ENCODE peak calls at places on chromosomes 12 and 14, in four cellular contexts. One of them, this sample, is unnamed.

GRCh38 chr14:23984891-23985607 is 3.7 kb upstream of the DHRS4L2 start:
- DNase-seq in stomach: peak; percentile 62
- DNase-seq in stimulated activated naive CD8-positive, alpha-beta T cell treated with anti-CD3 and anti-CD28 coated beads, Interleukin-15, Interleukin-2, amounts not matched to agents 100 U/mL and 50 U/mL, for 24 hours: no peak
- DNase-seq in ACHN: no peak
- DNase-seq in this sample: no peak

GRCh38 chr14:39122330-39123138 is 8.4 kb downstream of the GEMIN2 start:
- DNase-seq in stomach: no peak
- DNase-seq in stimulated activated naive CD8-positive, alpha-beta T cell treated with anti-CD3 and anti-CD28 coated beads, Interleukin-15, Interleukin-2, amounts not matched to agents 100 U/mL and 50 U/mL, for 24 hours: no peak
- DNase-seq in ACHN: no peak
- DNase-seq in this sample: no peak

GRCh38 chr12:111089616-111090015 is 169.2 kb upstream of the MYL2 start:
- DNase-seq in stomach: no peak
- DNase-seq in stimulated activated naive CD8-positive, alpha-beta T cell treated with anti-CD3 and anti-CD28 coated beads, Interleukin-15, Interleukin-2, amounts not matched to agents 100 U/mL and 50 U/mL, for 24 hours: no peak
- DNase-seq in ACHN: no peak
- DNase-seq in this sample: no peak

GRCh38 chr12:57342207-57342691 is 88.6 kb downstream of the R3HDM2 start:
- DNase-seq in stimulated activated naive CD8-positive, alpha-beta T cell treated with anti-CD3 and anti-CD28 coated beads, Interleukin-15, Interleukin-2, amounts not matched to agents 100 U/mL and 50 U/mL, for 24 hours: no peak
- DNase-seq in ACHN: no peak
- DNase-seq in stomach: no peak
- DNase-seq in this sample: no peak

GRCh38 chr14:70658899-70659298 is 17.2 kb downstream of the TTC9 start:
- DNase-seq in stomach: no peak
- DNase-seq in stimulated activated naive CD8-positive, alpha-beta T cell treated with anti-CD3 and anti-CD28 coated beads, Interleukin-15, Interleukin-2, amounts not matched to agents 100 U/mL and 50 U/mL, for 24 hours: no peak
- DNase-seq in ACHN: no peak
- DNase-seq in this sample: no peak

GRCh38 chr12:116601524-116601923 is 42.3 kb downstream of the MAP1LC3B2 start:
- DNase-seq in stomach: no peak
- DNase-seq in ACHN: peak; percentile 32
- DNase-seq in stimulated activated naive CD8-positive, alpha-beta T cell treated with anti-CD3 and anti-CD28 coated beads, Interleukin-15, Interleukin-2, amounts not matched to agents 100 U/mL and 50 U/mL, for 24 hours: peak; percentile 18
- DNase-seq in this sample: no peak

GRCh38 chr12:105253882-105254513 is 18.0 kb upstream of the APPL2 start:
- DNase-seq in stimulated activated naive CD8-positive, alpha-beta T cell treated with anti-CD3 and anti-CD28 coated beads, Interleukin-15, Interleukin-2, amounts not matched to agents 100 U/mL and 50 U/mL, for 24 hours: no peak
- DNase-seq in stomach: no peak
- DNase-seq in ACHN: peak; percentile 72
- DNase-seq in this sample: peak; percentile 7

GRCh38 chr12:49750027-49750977 is 8.9 kb downstream of the TMBIM6 start:
- DNase-seq in ACHN: peak; percentile 55
- DNase-seq in stomach: no peak
- DNase-seq in stimulated activated naive CD8-positive, alpha-beta T cell treated with anti-CD3 and anti-CD28 coated beads, Interleukin-15, Interleukin-2, amounts not matched to agents 100 U/mL and 50 U/mL, for 24 hours: peak; percentile 57
- DNase-seq in this sample: no peak

GRCh38 chr14:101235042-101235871 is 326.0 kb upstream of the DIO3 start:
- DNase-seq in ACHN: peak; percentile 55
- DNase-seq in stomach: peak; percentile 47
- DNase-seq in stimulated activated naive CD8-positive, alpha-beta T cell treated with anti-CD3 and anti-CD28 coated beads, Interleukin-15, Interleukin-2, amounts not matched to agents 100 U/mL and 50 U/mL, for 24 hours: peak; percentile 60
- DNase-seq in this sample: peak; percentile 40

GRCh38 chr14:43532825-43533416 is 974.2 kb downstream of the FSCB start:
- DNase-seq in ACHN: no peak
- DNase-seq in stimulated activated naive CD8-positive, alpha-beta T cell treated with anti-CD3 and anti-CD28 coated beads, Interleukin-15, Interleukin-2, amounts not matched to agents 100 U/mL and 50 U/mL, for 24 hours: no peak
- DNase-seq in stomach: no peak
- DNase-seq in this sample: no peak